ENCODE peak calls at places on chromosome 7, in nine cellular contexts. L, F, C, B, G, J, N, S and X are unnamed samples.

GRCh38 chr7:1425292-1426136 is 33.8 kb downstream of the MICALL2 start:
- DNase-seq in L (no peak), F (no peak), C (no peak), B (no peak), G (no peak), J (no peak), N (no peak), S (no peak), X (no peak)

GRCh38 chr7:1911571-1911970 is 241.5 kb downstream of the ELFN1 start:
- DNase-seq in L (no peak), F (no peak), C (no peak), B (no peak), G (no peak), J (no peak), N (no peak), S (no peak), X (no peak)

GRCh38 chr7:98641646-98642489 is 24.8 kb downstream of the NPTX2 start:
- DNase-seq in L (no peak), F (no peak), C (no peak), B (no peak), G (no peak), J (no peak), N (no peak), S (no peak), X (no peak)

GRCh38 chr7:21939136-21939857 is 6.4 kb downstream of the CDCA7L start:
- DNase-seq in L (no peak), F (no peak), C (no peak), B (peak), G (no peak), J (peak), N (no peak), S (no peak), X (peak)

GRCh38 chr7:141202540-141202939 is 128.7 kb downstream of the TMEM178B start:
- DNase-seq in L (no peak), F (no peak), C (no peak), B (no peak), G (no peak), J (no peak), N (no peak), S (no peak), X (no peak)

GRCh38 chr7:44541876-44542610 is 913 bp upstream of the NPC1L1 start:
- DNase-seq in L (no peak), F (no peak), C (no peak), B (no peak), G (no peak), J (no peak), N (no peak), S (no peak), X (no peak)

GRCh38 chr7:80392229-80393169 is 119.4 kb downstream of the GNAT3 start:
- DNase-seq in L (no peak), F (no peak), C (no peak), B (peak), G (no peak), J (peak), N (no peak), S (peak), X (no peak)

GRCh38 chr7:74365320-74366022 is 76.3 kb downstream of the CLIP2 start:
- DNase-seq in L (peak), F (peak), C (no peak), B (peak), G (no peak), J (peak), N (no peak), S (peak), X (peak)

GRCh38 chr7:33807779-33808482 is 97.4 kb upstream of the BMPER start:
- DNase-seq in L (no peak), F (no peak), C (peak), B (peak), G (no peak), J (peak), N (no peak), S (peak), X (peak)

GRCh38 chr7:100491192-100491578 is 7.5 kb downstream of the NYAP1 start:
- DNase-seq in L (no peak), F (no peak), C (no peak), B (no peak), G (no peak), J (no peak), N (no peak), S (no peak), X (no peak)

GRCh38 chr7:47947355-47947749 is 914 bp downstream of the PKD1L1 start:
- DNase-seq in L (no peak), F (no peak), C (no peak), B (no peak), G (no peak), J (no peak), N (no peak), S (no peak), X (no peak)

GRCh38 chr7:15015545-15016314 is 113.2 kb upstream of the DGKB start:
- DNase-seq in L (no peak), F (no peak), C (no peak), B (peak), G (no peak), J (peak), N (peak), S (peak), X (peak)

GRCh38 chr7:117212969-117213877 is 109.6 kb downstream of the WNT2 start:
- DNase-seq in L (peak), F (peak), C (no peak), B (peak), G (no peak), J (peak), N (no peak), S (peak), X (peak)

DNA sequence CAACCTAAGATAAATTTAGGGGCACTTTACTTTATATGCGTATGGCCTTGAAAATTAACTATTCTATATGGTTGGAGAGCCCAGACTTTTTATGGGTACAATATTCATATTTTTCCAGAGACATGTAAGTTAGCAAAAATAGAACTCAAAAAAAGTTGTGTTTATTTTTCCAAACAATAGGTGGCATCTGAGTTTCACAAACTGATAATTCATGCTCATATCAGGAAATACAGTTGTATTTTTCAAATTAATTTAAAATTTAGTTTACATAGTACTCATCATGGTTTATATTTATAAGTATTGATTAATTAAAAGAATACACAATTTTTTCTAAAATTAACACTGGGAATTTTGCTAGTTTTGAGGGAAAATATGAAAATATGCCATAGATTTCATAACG is 34.6 kb downstream of the ANKRD7 start:
- DNase-seq in L (no peak), F (no peak), C (no peak), B (peak), G (no peak), J (no peak), N (no peak), S (no peak), X (no peak)
- TF ChIP-seq CTCF in L (no peak), F (peak), C (no peak), B (peak), G (no peak), J (no peak), N (no peak), S (peak), X (no peak)

DNA sequence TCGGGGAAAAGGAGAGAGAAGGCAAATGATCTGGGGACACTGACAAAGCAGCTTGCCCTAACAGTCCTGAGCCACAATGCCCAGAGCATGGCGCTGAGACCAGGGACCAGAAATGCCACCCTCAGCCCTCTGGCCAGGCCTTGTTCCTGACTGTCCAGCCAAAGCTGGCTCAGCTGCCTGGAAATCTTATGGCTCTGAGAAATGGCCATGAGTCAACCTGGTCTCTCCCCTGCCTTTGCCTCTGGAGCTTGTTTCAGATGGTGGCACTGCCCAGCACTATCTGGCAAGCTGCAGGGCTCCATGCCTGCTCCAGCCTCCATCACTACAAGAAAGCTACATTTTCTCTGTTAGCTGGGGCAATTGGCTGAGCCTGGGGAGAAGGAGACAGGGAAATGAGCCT is 90.5 kb upstream of the PLXNA4 start:
- DNase-seq in L (no peak), F (no peak), C (no peak), B (no peak), G (no peak), J (no peak), N (no peak), S (no peak), X (no peak)
- H3K4me3 ChIP-seq in L (no peak), F (no peak), C (no peak), B (no peak), G (no peak), J (no peak), N (peak), S (no peak), X (no peak)

DNA sequence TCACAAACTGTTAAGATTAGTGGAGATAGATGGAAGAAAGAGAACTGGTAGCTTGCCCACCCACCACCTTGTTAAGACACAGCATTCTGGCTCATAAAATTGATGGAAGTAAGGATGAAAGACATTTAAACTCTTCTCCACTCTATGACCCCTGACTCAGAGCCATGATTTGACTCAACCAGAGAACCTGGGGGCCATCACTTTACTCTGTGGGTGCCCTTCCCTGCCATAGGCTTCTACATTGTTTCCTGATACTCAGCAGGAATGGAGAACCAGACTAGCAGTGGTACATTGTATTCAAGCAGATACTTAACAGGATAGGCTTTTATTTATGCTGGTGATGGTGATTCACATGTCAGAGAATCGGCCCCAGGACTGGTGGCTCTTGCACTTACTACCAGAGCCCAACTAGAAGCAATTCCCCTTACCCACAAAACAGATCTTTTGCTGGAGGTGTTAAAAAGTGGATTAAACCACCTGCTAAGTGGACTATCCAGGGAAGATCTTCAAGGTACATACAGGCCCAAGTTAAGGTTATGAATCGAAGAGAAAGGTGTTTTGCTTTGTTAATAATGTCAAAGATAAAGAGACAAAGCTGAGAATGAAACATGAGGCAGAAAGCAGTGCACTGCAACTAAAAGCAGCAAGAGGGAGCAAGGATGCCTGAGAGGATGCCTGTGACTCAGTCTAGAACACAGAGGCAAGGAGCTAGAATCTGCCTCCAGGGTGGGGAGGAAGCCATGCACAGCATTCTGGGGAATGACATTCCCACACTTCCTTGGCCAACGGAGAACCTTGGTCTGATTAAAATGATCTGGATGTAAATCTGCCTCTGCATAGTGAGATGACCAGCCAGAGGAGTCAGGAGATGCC is 36.0 kb upstream of the GLI3 start:
- DNase-seq in L (no peak), F (no peak), C (no peak), B (peak), G (no peak), J (peak), N (no peak), S (no peak), X (no peak)
- TF ChIP-seq CTCF in L (no peak), F (peak), C (peak), B (peak), G (no peak), J (peak), N (peak), S (no peak), X (peak)

DNA sequence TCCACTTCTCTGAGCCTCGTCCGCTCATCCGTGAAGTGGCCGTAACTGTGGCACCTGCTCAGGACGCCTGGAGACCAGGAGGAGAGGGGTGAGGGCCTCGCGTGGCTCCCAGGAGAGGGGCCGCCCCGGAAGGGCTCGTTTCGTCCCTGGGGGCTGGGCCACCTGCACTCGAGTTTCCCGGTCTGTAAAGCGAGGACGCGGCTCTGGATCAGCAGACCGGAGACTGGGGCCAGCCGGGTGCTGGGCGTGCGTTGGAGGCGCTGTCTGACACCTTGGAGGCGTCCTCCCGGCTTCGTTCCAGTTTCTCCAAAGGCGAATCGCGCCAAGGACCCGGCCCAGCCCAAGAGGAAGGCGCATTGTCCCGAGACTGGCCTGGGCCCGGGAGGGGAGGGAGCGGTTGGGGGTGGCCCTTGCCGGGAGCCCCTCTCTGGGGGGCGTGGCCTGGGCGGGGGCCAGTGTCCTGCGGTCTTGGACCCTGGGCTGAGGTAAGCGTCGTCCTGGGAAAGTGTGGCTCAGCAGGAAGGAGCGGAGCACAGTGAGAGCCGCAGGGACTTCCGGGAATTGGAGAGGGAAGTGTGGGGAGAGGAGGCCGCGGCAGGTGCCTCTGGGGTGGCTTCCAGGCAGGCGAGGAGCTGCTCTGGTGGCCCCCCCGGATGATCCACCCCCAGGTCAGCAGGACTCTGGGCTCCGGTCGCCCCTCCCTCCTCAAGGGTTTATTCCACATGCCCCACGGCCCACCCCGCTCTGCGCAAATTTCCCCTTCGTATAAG is 89.7 kb downstream of the FOXL3 start:
- DNase-seq in L (no peak), F (no peak), C (no peak), B (no peak), G (peak), J (no peak), N (no peak), S (no peak), X (no peak)
- H3K4me3 ChIP-seq in L (peak), F (peak), C (peak), B (no peak), G (no peak), J (no peak), N (no peak), S (no peak), X (no peak)

GRCh38 chr7:11315687-11316258 is 342.1 kb downstream of the PHF14 start:
- DNase-seq in L (no peak), F (no peak), C (no peak), B (no peak), G (no peak), J (no peak), N (no peak), S (no peak), X (no peak)

GRCh38 chr7:11317766-11318165 is 344.1 kb downstream of the PHF14 start:
- DNase-seq in L (no peak), F (no peak), C (no peak), B (no peak), G (no peak), J (no peak), N (no peak), S (no peak), X (no peak)

GRCh38 chr7:11313801-11314200 is 340.1 kb downstream of the PHF14 start:
- DNase-seq in L (no peak), F (no peak), C (no peak), B (no peak), G (no peak), J (no peak), N (no peak), S (no peak), X (no peak)

GRCh38 chr7:11319491-11320274 is 346.0 kb downstream of the PHF14 start:
- DNase-seq in L (no peak), F (no peak), C (no peak), B (peak), G (no peak), J (peak), N (no peak), S (no peak), X (no peak)
- TF ChIP-seq CTCF in L (no peak), F (no peak), C (no peak), B (no peak), G (no peak), J (no peak), N (no peak), S (no peak), X (no peak)

GRCh38 chr7:107951896-107952295 is 51.1 kb downstream of the LAMB1 start:
- DNase-seq in L (no peak), F (no peak), C (no peak), B (peak), G (no peak), J (no peak), N (no peak), S (no peak), X (no peak)
- H3K4me3 ChIP-seq in L (no peak), F (no peak), C (no peak), B (peak), G (no peak), J (no peak), N (no peak), S (no peak), X (no peak)

GRCh38 chr7:23863209-23863798 is 153.3 kb downstream of the STK31 start:
- DNase-seq in L (no peak), F (no peak), C (no peak), B (peak), G (no peak), J (peak), N (peak), S (peak), X (peak)
- TF ChIP-seq CTCF in L (no peak), F (no peak), C (peak), B (peak), G (peak), J (peak), N (peak), S (peak), X (peak)

GRCh38 chr7:64515781-64516180 is 47.1 kb downstream of the ZNF680 start:
- DNase-seq in L (no peak), F (no peak), C (no peak), B (no peak), G (no peak), J (no peak), N (no peak), S (no peak), X (no peak)
- H3K4me3 ChIP-seq in L (no peak), F (no peak), C (no peak), B (no peak), G (no peak), J (no peak), N (no peak), S (no peak), X (no peak)